ENCODE peak calls at places on chromosome 12, in five cellular contexts. O, C, I, S and B are unnamed samples.

GRCh38 chr12:110846615-110847566 is at the start of gene CCDC63:
- DNase-seq in O (peak; percentile 32), C (peak; percentile 63), I (no peak), S (peak; percentile 49), B (peak; percentile 44)

GRCh38 chr12:48996794-48997718 is 2.1 kb downstream of the DDN start:
- DNase-seq in O (peak; percentile 75), C (peak; percentile 86), I (peak; percentile 67), S (peak; percentile 86), B (peak; percentile 76)

GRCh38 chr12:105348142-105348541 is 17.7 kb downstream of the C12orf75 start:
- DNase-seq in O (no peak), C (no peak), I (no peak), S (no peak), B (no peak)

GRCh38 chr12:129063600-129063999 is 210.3 kb downstream of the GLT1D1 start:
- DNase-seq in O (no peak), C (no peak), I (no peak), S (no peak), B (no peak)

GRCh38 chr12:60106207-60106606 is 510.4 kb downstream of the SLC16A7 start:
- DNase-seq in O (peak; percentile 59), C (no peak), I (peak; percentile 47), S (no peak), B (no peak)

GRCh38 chr12:85866929-85867776 is 6.9 kb upstream of the NTS start:
- DNase-seq in O (peak; percentile 82), C (no peak), I (peak; percentile 61), S (peak; percentile 20), B (peak; percentile 66)

GRCh38 chr12:92898755-92899154 is 30.3 kb downstream of the EEA1 start:
- DNase-seq in O (peak; percentile 53), C (no peak), I (peak; percentile 10), S (no peak), B (no peak)

GRCh38 chr12:106584104-106585064 is 1.6 kb downstream of the RFX4 start:
- DNase-seq in O (no peak), C (no peak), I (no peak), S (no peak), B (no peak)

GRCh38 chr12:51324953-51325352 is 979 bp upstream of the BIN2 start:
- DNase-seq in O (no peak), C (no peak), I (no peak), S (no peak), B (no peak)

GRCh38 chr12:52383331-52383730 is 2.1 kb downstream of the KRT84 start:
- DNase-seq in O (no peak), C (no peak), I (no peak), S (no peak), B (no peak)

GRCh38 chr12:111993290-111994150 is 19.4 kb downstream of the TMEM116 start:
- DNase-seq in O (no peak), C (no peak), I (no peak), S (no peak), B (peak; percentile 47)

GRCh38 chr12:102095677-102096263 is 24.1 kb downstream of the NUP37 start:
- DNase-seq in O (peak; percentile 49), C (no peak), I (peak; percentile 61), S (no peak), B (peak; percentile 14)

GRCh38 chr12:115011703-115012102 is 327.7 kb upstream of the TBX3 start:
- DNase-seq in O (no peak), C (no peak), I (no peak), S (no peak), B (no peak)

DNA sequence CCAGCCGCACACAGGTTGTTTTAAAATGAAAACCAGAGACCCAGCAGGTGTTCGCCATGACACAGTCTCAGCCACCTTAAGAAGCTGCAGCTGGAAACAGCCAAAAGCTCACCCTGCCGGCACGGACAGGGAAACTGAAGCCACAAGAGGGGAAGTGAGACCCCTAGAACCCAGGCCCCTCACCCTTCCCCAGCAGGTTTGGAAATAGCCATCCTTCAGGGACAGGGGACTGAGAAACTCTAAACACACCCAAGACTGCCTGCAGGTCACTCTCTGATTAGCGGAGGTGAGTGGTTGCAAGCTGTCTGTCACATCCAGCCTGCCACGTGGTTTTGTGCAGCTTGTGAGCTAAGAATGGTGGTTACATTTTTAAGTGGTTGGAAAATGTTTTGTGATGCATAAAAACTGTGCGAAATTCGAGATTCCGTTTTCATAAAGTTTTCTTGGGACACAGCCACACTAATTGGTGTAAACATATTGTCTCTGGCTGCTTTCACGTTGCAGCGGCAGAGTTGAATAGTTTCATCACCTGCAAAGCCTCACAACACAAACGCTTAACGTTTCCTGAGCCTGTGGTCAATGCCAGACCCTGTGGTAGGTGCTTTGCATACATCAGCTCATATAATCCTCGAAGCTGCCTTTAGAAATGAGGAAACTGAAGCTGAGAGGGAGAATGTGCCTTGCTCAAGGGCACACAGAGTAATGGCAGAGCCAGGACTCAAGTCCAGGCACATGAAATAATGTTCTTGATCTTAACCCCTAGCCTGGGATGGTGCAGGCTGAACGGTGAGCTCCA is 1.7 kb upstream of the SELPLG start:
- DNase-seq in O (no peak), C (no peak), I (peak; percentile 41), S (no peak), B (peak; percentile 36)
- H3K4me3 ChIP-seq in O (no peak overlapping the region), C (peak overlapping the region; percentile 7), I (no peak overlapping the region), S (no peak overlapping the region), B (no peak overlapping the region)

DNA sequence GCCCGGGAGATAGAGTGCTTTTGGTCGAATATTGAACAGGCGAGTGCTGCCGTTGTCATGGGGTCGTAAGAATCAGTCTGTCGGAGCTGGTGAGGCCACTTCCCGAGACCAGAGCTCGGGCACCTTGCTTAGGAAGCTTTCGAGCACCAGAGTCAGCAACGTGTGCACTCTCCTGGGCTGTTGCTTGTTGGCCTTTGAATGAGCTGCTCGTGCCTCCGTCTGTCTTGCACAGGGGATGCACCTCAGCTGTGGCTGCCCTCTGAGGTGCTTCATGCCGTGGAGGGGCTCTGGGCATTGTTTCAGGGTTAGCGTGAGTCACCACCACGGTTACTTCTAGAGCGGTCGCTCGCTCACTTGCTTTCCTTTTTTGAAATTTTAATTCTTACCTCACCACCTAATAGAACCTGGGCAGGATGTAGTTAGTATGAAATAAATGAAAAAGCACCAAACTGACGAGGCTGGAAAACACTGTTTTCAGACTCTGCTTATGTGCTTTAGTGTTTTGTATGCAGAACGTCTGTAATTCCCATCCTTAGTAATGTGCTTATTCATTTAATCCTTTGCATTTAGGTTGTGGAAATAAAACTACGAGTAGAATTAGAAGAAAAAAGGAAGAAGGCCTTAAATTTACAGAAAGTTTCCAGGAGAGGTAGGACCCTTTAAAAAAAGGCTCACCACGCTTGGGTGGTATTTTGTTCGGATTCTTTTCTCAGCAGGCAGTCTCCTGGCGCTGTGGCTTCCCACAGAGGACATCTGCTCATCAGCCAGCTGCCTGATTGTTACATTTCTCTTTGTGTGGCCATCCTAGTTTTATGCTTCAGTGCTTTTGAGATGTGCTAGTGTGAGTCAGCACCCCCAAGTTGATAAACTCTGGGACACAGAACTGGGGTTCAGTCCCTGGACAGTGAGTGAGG is 40.6 kb downstream of the EP400 start:
- DNase-seq in O (no peak), C (no peak), I (no peak), S (no peak), B (no peak)
- H3K4me3 ChIP-seq in O (no peak overlapping the region), C (no peak overlapping the region), I (no peak overlapping the region), S (no peak overlapping the region), B (no peak overlapping the region)

GRCh38 chr12:62640910-62641448 is 174.4 kb downstream of the MON2 start:
- DNase-seq in O (peak; percentile 72), C (no peak), I (peak; percentile 68), S (no peak), B (no peak)
- H3K4me3 ChIP-seq in O (no peak overlapping the region), C (no peak overlapping the region), I (no peak overlapping the region), S (no peak overlapping the region), B (no peak overlapping the region)

GRCh38 chr12:6443361-6443983 is 1.3 kb upstream of the CD27 start:
- DNase-seq in O (no peak), C (no peak), I (no peak), S (no peak), B (no peak)

GRCh38 chr12:6444704-6445688 is at the start of gene CD27:
- DNase-seq in O (no peak), C (no peak), I (no peak), S (no peak), B (no peak)

GRCh38 chr12:6442799-6443198 is 2.0 kb upstream of the CD27 start:
- DNase-seq in O (no peak), C (no peak), I (no peak), S (no peak), B (no peak)

GRCh38 chr12:6438345-6438744 is 6.4 kb upstream of the CD27 start:
- DNase-seq in O (no peak), C (no peak), I (no peak), S (no peak), B (no peak)

GRCh38 chr12:6444031-6444430 is 724 bp upstream of the CD27 start:
- DNase-seq in O (no peak), C (no peak), I (no peak), S (no peak), B (no peak)
- H3K4me3 ChIP-seq in O (no peak overlapping the region), C (no peak overlapping the region), I (no peak overlapping the region), S (no peak overlapping the region), B (no peak overlapping the region)

GRCh38 chr12:131163189-131163738 is 209.6 kb downstream of the ADGRD1 start:
- DNase-seq in O (no peak), C (no peak), I (no peak), S (no peak), B (no peak)
- H3K4me3 ChIP-seq in O (no peak overlapping the region), C (no peak overlapping the region), I (no peak overlapping the region), S (no peak overlapping the region), B (no peak overlapping the region)

DNA sequence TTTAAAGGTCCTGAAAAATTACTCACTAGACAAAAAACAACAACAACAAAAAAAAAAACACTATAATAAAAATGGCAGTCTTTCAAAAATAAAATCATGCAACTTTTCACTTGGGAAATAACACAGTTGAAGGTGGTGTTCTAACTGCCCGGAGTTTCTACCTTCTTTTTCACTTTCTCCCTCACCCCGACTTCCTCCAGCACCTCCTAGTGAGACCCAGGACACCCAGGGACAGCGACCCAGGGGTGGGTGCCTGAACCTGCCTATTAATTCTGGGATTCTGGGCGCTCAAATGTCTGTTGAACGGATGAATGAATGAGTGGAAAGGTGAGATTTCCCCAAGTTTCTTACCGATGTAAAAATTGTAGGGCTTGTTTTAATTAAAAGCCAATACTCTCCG is 2.0 kb upstream of the FZD10 start:
- DNase-seq in O (no peak), C (no peak), I (no peak), S (no peak), B (no peak)
- H3K4me3 ChIP-seq in O (no peak overlapping the region), C (no peak overlapping the region), I (no peak overlapping the region), S (peak overlapping the region; percentile 79), B (no peak overlapping the region)

DNA sequence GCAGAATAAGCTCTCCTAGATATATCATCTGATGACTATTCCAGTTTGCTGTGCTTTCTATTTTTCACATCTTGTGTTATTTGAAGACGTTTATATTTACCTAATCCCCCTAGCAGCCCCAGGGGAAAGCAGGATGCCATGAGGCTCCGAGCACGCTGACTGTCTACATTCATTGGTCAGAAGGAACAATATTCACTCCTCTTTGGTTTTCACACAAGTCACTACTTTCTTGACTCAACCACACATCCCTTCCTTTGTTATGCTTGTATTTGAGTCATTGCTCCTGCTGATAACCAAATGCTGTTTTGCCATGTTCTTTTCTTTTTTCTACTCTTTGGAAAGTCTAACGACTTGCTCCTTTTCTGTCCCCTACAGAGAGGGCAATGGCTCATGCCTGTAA is 86.5 kb upstream of the SLC38A2 start:
- DNase-seq in O (peak; percentile 97), C (no peak), I (peak; percentile 91), S (no peak), B (peak; percentile 27)
- H3K4me3 ChIP-seq in O (no peak overlapping the region), C (no peak overlapping the region), I (no peak overlapping the region), S (no peak overlapping the region), B (no peak overlapping the region)

GRCh38 chr12:126019385-126019784 is 954.1 kb downstream of the AACS start:
- DNase-seq in O (no peak), C (no peak), I (no peak), S (no peak), B (no peak)
- H3K4me3 ChIP-seq in O (no peak overlapping the region), C (no peak overlapping the region), I (no peak overlapping the region), S (no peak overlapping the region), B (no peak overlapping the region)